ENCODE peak calls at places on chromosome 2, in nine cellular contexts. K is GM20000; E is HepG2; Z is HTR-8/SVneo; T is caudate nucleus; D is GM03348; P is kidney; S is retina; G is effector memory CD4-positive, alpha-beta T cell. V is an unnamed sample.
A peak's percentile ranks its signal among the peaks of the same experiment; 100 is the strongest.

GRCh38 chr2:52956766-52957165 is 810.8 kb upstream of the CHAC2 start:
- DNase-seq in K (no peak), E (no peak), Z (no peak), T (no peak), D (no peak), P (no peak), S (no peak), G (no peak), V (no peak)

GRCh38 chr2:237497009-237497819 is 10.2 kb downstream of the MLPH start:
- DNase-seq in K (no peak), E (no peak), Z (no peak), T (no peak), D (no peak), P (peak; percentile 56), S (no peak), G (no peak), V (no peak)

GRCh38 chr2:145688156-145688555 is 1168.2 kb upstream of the ZEB2 start:
- DNase-seq in K (no peak), E (no peak), Z (no peak), T (no peak), D (no peak), P (no peak), S (no peak), G (no peak), V (no peak)

GRCh38 chr2:68734176-68734575 is 435 bp upstream of the ARHGAP25 start:
- DNase-seq in K (no peak), E (no peak), Z (no peak), T (no peak), D (no peak), P (no peak), S (no peak), G (no peak), V (no peak)

GRCh38 chr2:132923787-132924186 is 253.8 kb upstream of the LYPD1 start:
- DNase-seq in K (no peak), E (no peak), Z (no peak), T (no peak), D (peak; percentile 30), P (no peak), S (no peak), G (no peak), V (no peak)

GRCh38 chr2:176514276-176514675 is 245.0 kb downstream of the MTX2 start:
- DNase-seq in K (no peak), E (no peak), Z (no peak), T (no peak), D (no peak), P (no peak), S (no peak), G (no peak), V (no peak)

GRCh38 chr2:129188451-129188850 is 791.0 kb upstream of the RAB6C start:
- DNase-seq in K (no peak), E (no peak), Z (no peak), T (no peak), D (no peak), P (no peak), S (no peak), G (no peak), V (no peak)

GRCh38 chr2:72993147-72993546 is 75.8 kb downstream of the EMX1 start:
- DNase-seq in K (peak; percentile 80), E (peak; percentile 58), Z (peak; percentile 83), T (no peak), D (peak; percentile 82), P (peak; percentile 60), S (peak; percentile 77), G (peak; percentile 24), V (no peak)

GRCh38 chr2:74374509-74375205 is 5.5 kb downstream of the DCTN1 start:
- DNase-seq in K (no peak), E (no peak), Z (no peak), T (peak; percentile 89), D (peak; percentile 44), P (peak; percentile 85), S (peak; percentile 92), G (no peak), V (no peak)

V was measured in T-helper 17 cell.